ENCODE peak calls at places on chromosomes 13 and 19, in four cellular contexts. Q, W, I and K are unnamed samples.
A peak's percentile ranks its signal among the peaks of the same experiment; 100 is the strongest.

GRCh38 chr19:47613165-47614146 is 4.5 kb downstream of the BICRA start:
- DNase-seq in Q (no peak), I (no peak), W (no peak), K (no peak)

GRCh38 chr19:6551607-6552450 is 21.0 kb downstream of the TNFSF9 start:
- DNase-seq in W (no peak), I (no peak), Q (no peak), K (no peak)

GRCh38 chr19:33481863-33482262 is 39.7 kb downstream of the PEPD start:
- DNase-seq in W (no peak), Q (no peak), I (no peak), K (no peak)

GRCh38 chr19:3818479-3818878 is 32.3 kb upstream of the MATK start:
- DNase-seq in I (no peak), Q (peak; percentile 43), W (no peak), K (no peak)

GRCh38 chr19:11453468-11454341 is 18.3 kb downstream of the PRKCSH start:
- DNase-seq in W (no peak), Q (no peak), I (no peak), K (no peak)

GRCh38 chr13:66033924-66034323 is 1196.2 kb downstream of the PCDH9 start:
- DNase-seq in W (no peak), Q (no peak), I (no peak), K (no peak)

GRCh38 chr13:29594310-29594709 is 1.2 kb downstream of the SLC7A1 start:
- DNase-seq in I (no peak), Q (peak; percentile 25), W (no peak), K (peak; percentile 35)

GRCh38 chr13:33109801-33110200 is 93.6 kb downstream of the KL start:
- DNase-seq in I (no peak), Q (no peak), W (no peak), K (no peak)